ENCODE peak calls at places on chromosomes 7 and 10, in ten cellular contexts. L is esophagus squamous epithelium; H is endothelial cell of umbilical vein; U is dorsolateral prefrontal cortex; D is RWPE1; C is WERI-Rb-1; K is suprapubic skin; R is HL-60; A is CD8-positive, alpha-beta T cell; V is lower lobe of right lung. W is an unnamed sample.

GRCh38 chr7:138980575-138981285 is 459 bp downstream of the KIAA1549 start:
- DNase-seq in D (peak; percentile 6), L (no peak), H (peak; percentile 29), A (peak; percentile 50), U (no peak), V (peak; percentile 50), C (peak; percentile 19), K (no peak), R (no peak), W (peak; percentile 58)

GRCh38 chr10:86308056-86308455 is 58.5 kb downstream of the GRID1 start:
- DNase-seq in V (no peak), K (no peak), U (no peak), D (no peak), H (no peak), A (no peak), L (no peak), C (no peak), R (no peak), W (no peak)

GRCh38 chr7:124328774-124329173 is 295.9 kb upstream of the TMEM229A start:
- DNase-seq in K (no peak), U (no peak), H (no peak), D (no peak), L (no peak), A (no peak), C (no peak), R (no peak), V (no peak), W (no peak)

GRCh38 chr7:44222776-44223261 is 22.0 kb downstream of the YKT6 start:
- DNase-seq in L (no peak), V (peak; percentile 27), A (no peak), U (no peak), R (no peak), H (no peak), C (no peak), K (no peak), D (no peak), W (peak; percentile 4)

GRCh38 chr10:98898987-98899386 is 336.7 kb downstream of the HPSE2 start:
- DNase-seq in K (no peak), C (no peak), U (no peak), L (no peak), H (no peak), A (no peak), D (no peak), R (no peak), V (no peak), W (no peak)

GRCh38 chr10:3886666-3887251 is 101.8 kb upstream of the KLF6 start:
- DNase-seq in D (peak; percentile 48), C (no peak), H (peak; percentile 93), A (peak; percentile 23), K (no peak), R (no peak), U (no peak), L (no peak), V (no peak), W (peak; percentile 55)

GRCh38 chr7:149819141-149819960 is 18.8 kb upstream of the ZNF862 start:
- DNase-seq in R (no peak), U (no peak), K (no peak), H (no peak), C (no peak), L (no peak), A (no peak), V (peak; percentile 35), D (no peak), W (peak; percentile 37)

GRCh38 chr10:119153661-119154060 is 11.9 kb downstream of the SFXN4 start:
- DNase-seq in C (no peak), U (no peak), K (no peak), D (no peak), R (no peak), V (no peak), H (no peak), A (no peak), L (no peak), W (no peak)

GRCh38 chr10:92846-93245 is 42.4 kb upstream of the ZMYND11 start:
- DNase-seq in C (no peak), R (no peak), H (no peak), U (no peak), L (no peak), A (no peak), D (peak; percentile 45), K (no peak), V (no peak), W (no peak)

GRCh38 chr7:45885264-45885882 is 2.9 kb upstream of the IGFBP1 start:
- DNase-seq in U (no peak), D (no peak), A (no peak), K (no peak), L (no peak), H (no peak), V (no peak), R (no peak), C (no peak), W (no peak)

GRCh38 chr10:130809761-130810515 is 501.6 kb downstream of the TCERG1L start:
- DNase-seq in D (no peak), C (no peak), H (no peak), L (no peak), U (no peak), A (no peak), V (no peak), K (no peak), R (no peak), W (no peak)

GRCh38 chr7:104956753-104957450 is 57.1 kb upstream of the KMT2E start:
- DNase-seq in D (no peak), A (no peak), C (no peak), K (no peak), L (no peak), V (no peak), U (no peak), R (peak; percentile 20), H (no peak), W (no peak)

GRCh38 chr7:98058186-98058585 is 48.5 kb upstream of the LMTK2 start:
- DNase-seq in R (no peak), H (no peak), C (no peak), U (no peak), K (no peak), A (no peak), D (no peak), L (no peak), V (no peak), W (no peak)

GRCh38 chr7:98054585-98054984 is 52.1 kb upstream of the LMTK2 start:
- DNase-seq in L (no peak), H (no peak), K (no peak), D (no peak), V (no peak), U (no peak), A (no peak), R (no peak), C (no peak), W (no peak)

GRCh38 chr7:98056580-98056979 is 50.1 kb upstream of the LMTK2 start:
- DNase-seq in C (no peak), R (no peak), D (peak; percentile 82), L (no peak), H (no peak), A (no peak), V (no peak), U (no peak), K (no peak), W (no peak)

GRCh38 chr7:98051118-98051744 is 55.4 kb upstream of the LMTK2 start:
- DNase-seq in R (no peak), K (no peak), D (no peak), L (no peak), V (peak; percentile 48), C (peak; percentile 26), U (no peak), H (no peak), A (peak; percentile 68), W (no peak)

DNA sequence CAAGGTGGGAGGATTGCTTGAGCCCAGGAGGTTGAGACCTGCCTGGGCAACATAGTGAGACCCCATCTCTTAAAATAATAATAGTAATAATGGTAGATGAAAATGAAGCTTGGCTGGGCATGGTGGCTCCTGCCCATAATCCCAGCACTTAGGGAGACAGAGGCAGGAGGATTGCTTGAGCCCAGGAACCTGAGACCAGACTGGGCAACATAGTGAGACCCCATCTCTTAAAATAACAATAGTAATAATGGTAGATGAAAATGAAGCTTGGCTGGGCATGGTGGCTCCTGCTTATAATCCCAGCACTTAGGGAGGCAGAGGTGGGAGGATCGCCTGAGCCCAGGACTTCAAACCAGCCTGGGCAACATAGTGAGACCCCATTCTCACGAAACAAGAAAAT is 49.5 kb upstream of the LMTK2 start:
- DNase-seq in V (no peak), K (no peak), H (no peak), R (no peak), U (no peak), L (no peak), C (no peak), D (no peak), A (no peak), W (no peak)
- H3K27ac ChIP-seq in V (no peak overlapping the region), K (peak overlapping the region; percentile 72), H (no peak overlapping the region), R (no peak overlapping the region), U (no peak overlapping the region), L (peak overlapping the region; percentile 85), C (no peak overlapping the region), D (peak overlapping the region; percentile 92), A (no peak overlapping the region), W (no peak overlapping the region)

GRCh38 chr7:100000239-100000638 is 15.2 kb upstream of the ZKSCAN1 start:
- DNase-seq in A (no peak), V (no peak), C (no peak), L (no peak), R (no peak), K (no peak), H (no peak), U (no peak), D (no peak), W (no peak)
- H3K27ac ChIP-seq in A (no peak overlapping the region), V (no peak overlapping the region), C (no peak overlapping the region), L (no peak overlapping the region), R (no peak overlapping the region), K (no peak overlapping the region), H (no peak overlapping the region), U (no peak overlapping the region), D (no peak overlapping the region), W (no peak overlapping the region)

GRCh38 chr7:21580073-21580521 is 37.3 kb downstream of the DNAH11 start:
- DNase-seq in H (peak; percentile 53), L (no peak), V (no peak), R (no peak), A (no peak), U (no peak), K (no peak), D (peak; percentile 75), C (no peak), W (no peak)
- H3K27ac ChIP-seq in H (no peak overlapping the region), L (peak overlapping the region; percentile 25), V (peak overlapping the region; percentile 50), R (no peak overlapping the region), A (no peak overlapping the region), U (no peak overlapping the region), K (peak overlapping the region; percentile 67), D (no peak overlapping the region), C (no peak overlapping the region), W (peak overlapping the region; percentile 98)

DNA sequence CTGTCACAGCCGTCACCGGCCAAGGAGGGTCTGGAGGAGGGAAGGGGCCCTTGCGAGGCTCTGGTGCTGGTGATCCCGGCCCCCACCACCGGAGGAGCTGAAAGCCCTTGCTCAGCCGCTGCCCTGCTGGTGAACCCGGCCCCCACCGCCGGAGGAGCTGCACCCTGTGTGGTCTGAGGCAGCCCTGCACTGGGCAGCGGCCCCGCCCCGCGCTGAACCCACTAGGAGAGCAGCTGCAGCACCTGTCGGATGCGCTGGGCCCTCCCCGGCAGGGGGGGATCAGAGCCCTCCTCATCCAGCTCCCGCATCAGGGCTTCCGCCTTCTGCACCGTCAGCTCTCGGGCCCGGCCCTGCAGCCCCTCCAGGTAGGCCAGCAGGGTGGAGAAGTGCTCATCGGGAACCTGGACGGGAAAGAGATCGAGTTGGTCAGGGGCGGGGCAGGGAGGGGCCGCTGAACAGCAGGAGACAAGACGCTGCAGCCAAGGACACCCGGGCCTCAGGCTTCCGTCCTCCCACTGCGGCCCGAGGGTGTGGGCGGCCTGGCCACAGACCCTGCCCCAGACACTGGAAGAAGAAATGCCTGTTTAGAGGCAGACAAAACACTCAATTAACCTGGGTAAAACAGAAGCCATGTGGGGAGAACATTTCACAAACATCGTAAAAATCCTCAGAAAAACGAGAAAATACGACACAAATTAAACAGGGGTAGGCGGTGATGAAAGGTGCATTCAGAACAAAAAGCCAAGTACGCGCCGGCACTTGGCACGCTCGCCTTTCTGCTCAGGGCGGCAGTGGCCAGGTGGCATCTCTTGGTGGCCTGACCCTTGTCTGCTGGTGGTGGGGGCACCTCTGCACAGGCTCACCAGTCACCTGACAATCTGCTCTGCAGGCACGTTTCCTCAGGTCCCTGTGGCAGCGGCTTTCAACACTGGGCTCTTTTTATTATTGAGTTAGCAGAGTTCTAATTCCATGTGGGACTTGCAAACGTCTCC is 14.7 kb downstream of the CYP2W1 start:
- DNase-seq in C (peak; percentile 85), V (no peak), K (no peak), U (no peak), L (no peak), D (no peak), H (no peak), R (no peak), A (no peak), W (no peak)
- H3K27ac ChIP-seq in C (peak overlapping the region; percentile 26), V (no peak overlapping the region), K (no peak overlapping the region), U (no peak overlapping the region), L (no peak overlapping the region), D (peak overlapping the region; percentile 26), H (no peak overlapping the region), R (no peak overlapping the region), A (no peak overlapping the region), W (no peak overlapping the region)

W was measured in right cardiac atrium.